ENCODE peak calls at places on chromosome 9, in nine cellular contexts. G is CD4-positive, alpha-beta T cell; U is PC-3; N is H9; Q is foreskin fibroblast; E is neural crest cell; S is NB4; O is GM13976; Z is GM20000. H is an unnamed sample.

GRCh38 chr9:127637322-127637847 is 25.3 kb downstream of the STXBP1 start:
- DNase-seq in G (no peak), U (peak), N (no peak), Q (peak), E (no peak), S (peak), O (no peak), Z (no peak), H (no peak)

GRCh38 chr9:70484232-70485130 is 70.0 kb upstream of the KLF9 start:
- DNase-seq in G (peak), U (peak), N (peak), Q (peak), E (peak), S (peak), O (peak), Z (peak), H (peak)

GRCh38 chr9:92950359-92950955 is 3.1 kb downstream of the FGD3 start:
- DNase-seq in G (no peak), U (peak), N (no peak), Q (no peak), E (no peak), S (no peak), O (no peak), Z (no peak), H (no peak)

GRCh38 chr9:111661802-111662491 is 542 bp downstream of the GNG10 start:
- DNase-seq in G (no peak), U (peak), N (peak), Q (peak), E (peak), S (peak), O (peak), Z (peak), H (peak)

GRCh38 chr9:133359420-133360175 is 3.2 kb downstream of the SURF2 start:
- DNase-seq in G (no peak), U (no peak), N (peak), Q (peak), E (no peak), S (peak), O (no peak), Z (no peak), H (peak)

GRCh38 chr9:5688109-5688508 is 59.2 kb downstream of the RIC1 start:
- DNase-seq in G (no peak), U (peak), N (no peak), Q (peak), E (no peak), S (peak), O (no peak), Z (no peak), H (no peak)

GRCh38 chr9:134146774-134147493 is 11.1 kb downstream of the WDR5 start:
- DNase-seq in G (no peak), U (no peak), N (no peak), Q (no peak), E (no peak), S (peak), O (no peak), Z (no peak), H (no peak)

GRCh38 chr9:97672403-97672802 is 24.7 kb downstream of the XPA start:
- DNase-seq in G (no peak), U (no peak), N (no peak), Q (no peak), E (no peak), S (no peak), O (no peak), Z (no peak), H (no peak)

GRCh38 chr9:70093944-70094343 is 50.3 kb downstream of the MAMDC2 start:
- DNase-seq in G (no peak), U (peak), N (no peak), Q (peak), E (no peak), S (no peak), O (no peak), Z (no peak), H (no peak)

GRCh38 chr9:22129134-22129533 is 120.0 kb upstream of the CDKN2B start:
- DNase-seq in G (no peak), U (no peak), N (no peak), Q (no peak), E (no peak), S (no peak), O (no peak), Z (no peak), H (no peak)

GRCh38 chr9:136644593-136645342 is 17.9 kb upstream of the EGFL7 start:
- DNase-seq in G (peak), U (peak), N (peak), Q (peak), E (peak), S (peak), O (peak), Z (peak), H (peak)

GRCh38 chr9:110767559-110768063 is 99.0 kb downstream of the MUSK start:
- DNase-seq in G (no peak), U (no peak), N (no peak), Q (peak), E (no peak), S (no peak), O (no peak), Z (no peak), H (no peak)

GRCh38 chr9:98851730-98852462 is 44.4 kb downstream of the GALNT12 start:
- DNase-seq in G (no peak), U (peak), N (no peak), Q (no peak), E (no peak), S (peak), O (no peak), Z (no peak), H (no peak)

GRCh38 chr9:123063172-123063508 is 29.7 kb downstream of the GPR21 start:
- DNase-seq in G (no peak), U (no peak), N (no peak), Q (peak), E (no peak), S (no peak), O (no peak), Z (no peak), H (no peak)

GRCh38 chr9:129053020-129053419 is 16.6 kb downstream of the MIGA2 start:
- DNase-seq in G (no peak), U (no peak), N (no peak), Q (no peak), E (no peak), S (no peak), O (no peak), Z (no peak), H (no peak)

GRCh38 chr9:120610975-120611689 is 31.2 kb upstream of the CDK5RAP2 start:
- DNase-seq in G (no peak), U (peak), N (no peak), Q (peak), E (no peak), S (peak), O (no peak), Z (no peak), H (no peak)
- TF ChIP-seq CTCF in G (no peak), U (peak), N (peak), Q (no peak), E (peak), S (no peak), O (no peak), Z (no peak), H (peak)

GRCh38 chr9:114880276-114880891 is 50.0 kb downstream of the TNFSF8 start:
- DNase-seq in G (no peak), U (no peak), N (no peak), Q (peak), E (no peak), S (peak), O (no peak), Z (no peak), H (no peak)

GRCh38 chr9:114884787-114885452 is 45.5 kb downstream of the TNFSF8 start:
- DNase-seq in G (no peak), U (peak), N (no peak), Q (no peak), E (no peak), S (no peak), O (no peak), Z (no peak), H (no peak)

GRCh38 chr9:114883709-114884108 is 46.7 kb downstream of the TNFSF8 start:
- DNase-seq in G (no peak), U (peak), N (no peak), Q (peak), E (no peak), S (peak), O (no peak), Z (no peak), H (no peak)

DNA sequence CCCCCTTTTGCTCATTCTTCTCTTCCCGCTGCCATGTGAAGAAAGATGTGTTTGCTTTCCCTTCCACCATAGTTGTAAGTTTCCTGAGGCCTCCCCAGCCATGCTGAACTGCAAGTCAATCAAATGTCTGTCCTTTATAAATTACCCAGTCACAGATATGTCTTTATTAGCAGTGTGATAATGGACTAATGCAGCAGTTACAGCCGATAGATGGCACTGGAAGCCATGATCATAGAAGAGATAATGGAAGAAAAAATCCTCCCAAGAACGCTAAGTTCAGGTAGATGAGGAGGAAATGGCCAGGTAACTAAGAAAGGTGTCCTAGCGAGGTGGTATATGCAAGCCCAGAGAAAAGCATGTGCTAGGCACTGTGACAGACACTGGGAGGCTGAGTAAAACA is 51.2 kb downstream of the TNFSF8 start:
- DNase-seq in G (no peak), U (no peak), N (no peak), Q (no peak), E (no peak), S (no peak), O (no peak), Z (no peak), H (no peak)
- TF ChIP-seq CTCF in G (no peak), U (no peak), N (no peak), Q (no peak), E (no peak), S (no peak), O (no peak), Z (no peak), H (no peak)

DNA sequence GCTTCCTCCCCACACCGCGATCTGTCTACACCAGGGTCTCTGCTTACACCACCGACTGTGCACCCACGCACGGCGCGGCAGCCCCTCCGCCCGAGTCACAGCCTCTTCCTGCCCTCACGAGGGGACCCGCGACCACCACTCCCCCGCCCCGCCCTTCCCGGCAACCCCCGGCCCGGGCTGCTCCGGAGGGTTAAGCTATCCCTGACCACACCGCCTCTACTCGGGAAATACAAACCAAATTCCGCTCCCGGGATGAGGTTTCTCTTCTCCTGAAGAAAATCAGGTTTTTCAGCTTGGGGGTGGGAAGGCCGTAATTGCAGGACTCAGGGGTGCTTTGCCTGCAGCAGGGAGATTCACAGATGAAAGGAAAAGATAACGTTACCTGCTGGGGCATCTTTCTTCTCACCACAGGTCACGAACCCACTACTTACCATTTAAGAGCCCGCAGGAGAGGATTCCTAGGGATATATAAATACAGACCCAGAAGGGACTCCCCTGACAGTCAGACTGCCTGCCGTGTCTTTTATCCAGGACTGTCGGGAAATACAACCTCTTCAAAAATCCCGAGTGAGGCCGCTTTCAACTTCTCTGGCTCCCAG is 63.5 kb downstream of the ROR2 start:
- DNase-seq in G (no peak), U (no peak), N (peak), Q (no peak), E (no peak), S (no peak), O (no peak), Z (no peak), H (no peak)
- TF ChIP-seq CTCF in G (no peak), U (no peak), N (no peak), Q (no peak), E (no peak), S (no peak), O (no peak), Z (no peak), H (no peak)

GRCh38 chr9:121214005-121214404 is 12.3 kb upstream of the RAB14 start:
- DNase-seq in G (no peak), U (no peak), N (no peak), Q (no peak), E (no peak), S (no peak), O (no peak), Z (no peak), H (no peak)

GRCh38 chr9:121216406-121216805 is 14.7 kb upstream of the RAB14 start:
- DNase-seq in G (no peak), U (no peak), N (no peak), Q (no peak), E (no peak), S (no peak), O (no peak), Z (no peak), H (no peak)

GRCh38 chr9:121217609-121218292 is 16.1 kb upstream of the RAB14 start:
- DNase-seq in G (no peak), U (peak), N (no peak), Q (peak), E (no peak), S (peak), O (peak), Z (peak), H (no peak)

GRCh38 chr9:121210536-121210935 is 8.9 kb upstream of the RAB14 start:
- DNase-seq in G (no peak), U (no peak), N (no peak), Q (no peak), E (no peak), S (no peak), O (no peak), Z (no peak), H (no peak)

DNA sequence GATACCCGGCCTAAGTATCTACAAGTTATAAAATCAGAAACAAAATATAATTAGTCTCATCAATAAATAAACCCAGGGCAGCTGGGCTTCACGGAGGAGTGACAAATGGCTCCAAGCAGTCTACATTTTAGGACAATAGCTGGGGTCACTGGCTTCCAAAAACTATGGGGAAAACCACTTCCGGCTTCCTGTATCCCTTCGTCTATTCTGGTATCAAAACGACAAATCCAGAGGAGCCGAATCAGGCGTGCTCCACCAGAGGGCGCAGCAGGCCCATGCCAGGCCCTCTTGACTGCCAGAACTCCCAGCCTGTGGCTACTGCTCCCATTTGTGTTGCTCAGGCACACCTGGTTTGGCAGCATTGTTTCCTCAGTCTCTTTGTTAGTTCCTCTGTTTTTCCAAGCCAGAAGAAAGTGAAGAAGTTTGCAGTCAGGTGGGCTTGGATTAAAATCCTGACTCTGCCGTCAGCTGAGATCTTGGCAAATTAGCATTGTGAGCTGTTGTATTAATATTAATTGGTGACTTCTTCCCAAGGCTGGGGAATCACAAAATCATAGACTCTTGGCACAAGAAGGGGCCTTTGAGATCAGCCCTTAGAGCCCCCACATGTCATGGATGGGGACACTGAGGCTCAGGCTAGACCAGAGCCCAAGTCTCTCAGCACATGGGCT is 11.6 kb upstream of the RAB14 start:
- DNase-seq in G (peak), U (peak), N (peak), Q (peak), E (peak), S (peak), O (peak), Z (peak), H (peak)
- TF ChIP-seq CTCF in G (peak), U (peak), N (peak), Q (peak), E (peak), S (peak), O (peak), Z (peak), H (peak)